ENCODE peak calls at places on chromosome 4, in seven cellular contexts. One of them, this sample, is unnamed.

GRCh38 chr4:7621252-7621651 is 186.5 kb upstream of the PSAPL1 start:
- DNase-seq in stomach: no peak
- DNase-seq in spleen: no peak
- DNase-seq in ovary: no peak
- DNase-seq in A549: no peak
- DNase-seq in right lobe of liver: no peak
- DNase-seq in prostate gland: no peak
- DNase-seq in this sample: no peak

GRCh38 chr4:52076731-52077130 is 25.6 kb downstream of the SPATA18 start:
- DNase-seq in right lobe of liver: no peak
- DNase-seq in stomach: no peak
- DNase-seq in A549: no peak
- DNase-seq in spleen: peak; percentile 65
- DNase-seq in prostate gland: no peak
- DNase-seq in ovary: no peak
- DNase-seq in this sample: no peak

GRCh38 chr4:145861331-145862318 is 77.0 kb downstream of the ZNF827 start:
- DNase-seq in A549: no peak
- DNase-seq in right lobe of liver: no peak
- DNase-seq in ovary: no peak
- DNase-seq in spleen: no peak
- DNase-seq in stomach: peak; percentile 34
- DNase-seq in prostate gland: no peak
- DNase-seq in this sample: peak; percentile 74

GRCh38 chr4:125389713-125390112 is 75.0 kb downstream of the FAT4 start:
- DNase-seq in spleen: no peak
- DNase-seq in A549: no peak
- DNase-seq in prostate gland: no peak
- DNase-seq in right lobe of liver: no peak
- DNase-seq in stomach: no peak
- DNase-seq in ovary: no peak
- DNase-seq in this sample: no peak

GRCh38 chr4:176638992-176639391 is 153.7 kb downstream of the VEGFC start:
- DNase-seq in A549: no peak
- DNase-seq in right lobe of liver: no peak
- DNase-seq in stomach: no peak
- DNase-seq in ovary: no peak
- DNase-seq in prostate gland: no peak
- DNase-seq in spleen: no peak
- DNase-seq in this sample: no peak

GRCh38 chr4:138115053-138115452 is 127.1 kb downstream of the SLC7A11 start:
- DNase-seq in right lobe of liver: no peak
- DNase-seq in spleen: no peak
- DNase-seq in ovary: no peak
- DNase-seq in A549: no peak
- DNase-seq in prostate gland: no peak
- DNase-seq in stomach: no peak
- DNase-seq in this sample: no peak

GRCh38 chr4:88591787-88592599 is at the start of gene HERC3:
- DNase-seq in prostate gland: peak; percentile 91
- DNase-seq in A549: peak; percentile 58
- DNase-seq in ovary: peak; percentile 89
- DNase-seq in spleen: peak; percentile 97
- DNase-seq in stomach: peak; percentile 94
- DNase-seq in right lobe of liver: peak; percentile 96
- DNase-seq in this sample: peak; percentile 93

GRCh38 chr4:165542476-165542875 is 163.7 kb downstream of the CPE start:
- DNase-seq in spleen: no peak
- DNase-seq in right lobe of liver: no peak
- DNase-seq in prostate gland: no peak
- DNase-seq in stomach: no peak
- DNase-seq in A549: no peak
- DNase-seq in ovary: no peak
- DNase-seq in this sample: no peak

GRCh38 chr4:68445111-68445510 is 2.2 kb upstream of the TMPRSS11E start:
- DNase-seq in right lobe of liver: no peak
- DNase-seq in A549: no peak
- DNase-seq in stomach: no peak
- DNase-seq in spleen: no peak
- DNase-seq in ovary: no peak
- DNase-seq in prostate gland: no peak
- DNase-seq in this sample: no peak

GRCh38 chr4:15779336-15779735 is 1.2 kb downstream of the CD38 start:
- DNase-seq in stomach: no peak
- DNase-seq in spleen: no peak
- DNase-seq in ovary: peak; percentile 48
- DNase-seq in A549: peak; percentile 49
- DNase-seq in prostate gland: peak; percentile 43
- DNase-seq in right lobe of liver: peak; percentile 74
- DNase-seq in this sample: peak; percentile 29

DNA sequence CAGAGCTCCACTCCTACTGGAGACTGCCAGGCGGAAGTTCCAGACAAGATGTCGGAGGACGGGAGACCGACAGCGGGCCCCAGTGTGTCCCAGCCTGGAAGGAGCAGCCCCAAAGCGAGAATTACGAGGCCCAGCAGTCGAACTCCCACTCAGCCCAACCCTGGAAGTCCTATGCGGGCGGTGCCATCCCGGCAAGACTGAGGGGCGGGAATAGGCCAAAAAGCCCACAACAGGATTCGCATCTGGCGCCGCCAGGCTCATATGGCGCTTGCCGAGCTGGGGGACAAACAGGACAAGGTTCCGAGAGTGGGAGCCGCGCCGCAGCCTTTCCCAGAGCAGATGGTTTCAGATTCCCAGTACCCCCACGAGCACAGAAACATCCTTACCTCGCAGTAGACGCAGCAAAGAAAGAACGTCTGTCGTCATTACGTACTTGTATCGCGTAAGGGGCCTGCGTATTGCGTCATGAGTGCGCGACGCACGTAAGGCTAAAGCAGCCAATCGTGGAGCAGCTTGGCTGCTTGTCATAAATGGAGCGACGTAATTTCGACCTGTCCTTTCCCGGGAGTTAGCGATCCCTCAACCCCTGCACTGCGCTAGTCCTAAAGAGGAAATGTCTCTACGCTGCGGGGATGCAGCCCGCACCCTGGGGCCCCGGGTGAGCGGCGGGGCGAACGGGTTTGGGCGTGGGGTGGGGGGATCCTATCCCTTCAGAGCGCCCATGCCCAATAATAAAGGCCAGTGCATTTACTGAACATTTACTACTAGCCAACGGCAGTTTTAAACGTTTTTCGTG is at the start of the genes LIAS and RPL9:
- DNase-seq in A549: peak; percentile 95
- DNase-seq in ovary: peak; percentile 97
- DNase-seq in stomach: peak; percentile 98
- DNase-seq in right lobe of liver: peak; percentile 96
- DNase-seq in prostate gland: peak; percentile 95
- DNase-seq in spleen: peak; percentile 92
- DNase-seq in this sample: peak; percentile 98
- TF ChIP-seq POLR2A in A549: peak; percentile 78
- TF ChIP-seq POLR2A in ovary: peak; percentile 98
- TF ChIP-seq POLR2A in stomach: no peak
- TF ChIP-seq POLR2A in right lobe of liver: peak; percentile 90
- TF ChIP-seq POLR2A in prostate gland: peak; percentile 89
- TF ChIP-seq POLR2A in spleen: peak; percentile 65
- TF ChIP-seq POLR2A in this sample: peak; percentile 96

DNA sequence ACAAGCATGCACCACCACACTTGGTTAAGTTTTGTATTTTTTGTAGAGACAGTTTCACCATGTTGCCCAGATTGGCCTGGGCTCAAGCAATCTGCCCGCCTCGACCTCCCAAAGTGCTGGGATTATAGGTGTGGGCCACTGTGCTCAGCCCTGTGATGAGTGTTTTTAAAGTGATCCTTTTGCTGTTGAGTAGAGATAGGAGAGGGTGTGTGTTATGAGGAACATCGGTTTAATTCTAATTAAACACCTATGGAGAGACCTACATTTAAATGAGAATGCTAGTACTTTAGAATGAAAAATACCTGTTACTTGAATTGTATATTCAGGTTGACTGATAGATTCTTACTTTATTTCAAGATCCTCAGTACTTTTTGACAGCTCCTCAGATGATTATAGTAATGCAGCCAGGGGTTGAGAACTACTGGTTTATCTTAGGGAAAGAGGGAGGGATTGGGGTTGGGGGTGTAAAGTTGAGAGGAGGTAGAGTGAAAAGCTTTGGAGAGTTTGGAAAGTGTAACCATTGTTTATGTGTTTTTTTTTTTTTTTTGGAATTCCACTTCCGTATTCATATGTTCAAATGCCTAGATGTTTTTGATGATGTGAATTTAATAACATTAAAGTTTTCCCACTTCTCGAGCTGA is 36.8 kb upstream of the DCK start:
- DNase-seq in stomach: no peak
- DNase-seq in spleen: no peak
- DNase-seq in ovary: no peak
- DNase-seq in A549: no peak
- DNase-seq in prostate gland: no peak
- DNase-seq in right lobe of liver: no peak
- DNase-seq in this sample: no peak
- TF ChIP-seq CTCF in stomach: no peak
- TF ChIP-seq CTCF in spleen: no peak
- TF ChIP-seq CTCF in ovary: no peak
- TF ChIP-seq CTCF in A549: no peak
- TF ChIP-seq CTCF in prostate gland: no peak
- TF ChIP-seq CTCF in right lobe of liver: no peak
- TF ChIP-seq CTCF in this sample: no peak

GRCh38 chr4:76585897-76586360 is 150.9 kb downstream of the SHROOM3 start:
- DNase-seq in spleen: peak; percentile 81
- DNase-seq in right lobe of liver: peak; percentile 80
- DNase-seq in A549: peak; percentile 71
- DNase-seq in stomach: peak; percentile 95
- DNase-seq in ovary: peak; percentile 32
- DNase-seq in prostate gland: peak; percentile 95
- DNase-seq in this sample: peak; percentile 96
- TF ChIP-seq POLR2A in spleen: no peak
- TF ChIP-seq POLR2A in right lobe of liver: peak; percentile 63
- TF ChIP-seq POLR2A in A549: no peak
- TF ChIP-seq POLR2A in stomach: no peak
- TF ChIP-seq POLR2A in ovary: no peak
- TF ChIP-seq POLR2A in prostate gland: peak; percentile 77
- TF ChIP-seq POLR2A in this sample: peak; percentile 92

GRCh38 chr4:111811661-111812060 is 333.6 kb upstream of the FAM241A start:
- DNase-seq in spleen: no peak
- DNase-seq in right lobe of liver: no peak
- DNase-seq in stomach: no peak
- DNase-seq in ovary: no peak
- DNase-seq in A549: no peak
- DNase-seq in prostate gland: no peak
- DNase-seq in this sample: no peak

GRCh38 chr4:111807556-111807955 is 337.7 kb upstream of the FAM241A start:
- DNase-seq in A549: no peak
- DNase-seq in right lobe of liver: no peak
- DNase-seq in prostate gland: no peak
- DNase-seq in ovary: no peak
- DNase-seq in spleen: no peak
- DNase-seq in stomach: no peak
- DNase-seq in this sample: no peak

GRCh38 chr4:111808174-111808573 is 337.1 kb upstream of the FAM241A start:
- DNase-seq in spleen: no peak
- DNase-seq in A549: no peak
- DNase-seq in prostate gland: no peak
- DNase-seq in stomach: no peak
- DNase-seq in ovary: no peak
- DNase-seq in right lobe of liver: no peak
- DNase-seq in this sample: no peak

GRCh38 chr4:111802191-111802590 is 343.1 kb upstream of the FAM241A start:
- DNase-seq in right lobe of liver: no peak
- DNase-seq in ovary: no peak
- DNase-seq in A549: no peak
- DNase-seq in spleen: no peak
- DNase-seq in prostate gland: no peak
- DNase-seq in stomach: no peak
- DNase-seq in this sample: no peak

DNA sequence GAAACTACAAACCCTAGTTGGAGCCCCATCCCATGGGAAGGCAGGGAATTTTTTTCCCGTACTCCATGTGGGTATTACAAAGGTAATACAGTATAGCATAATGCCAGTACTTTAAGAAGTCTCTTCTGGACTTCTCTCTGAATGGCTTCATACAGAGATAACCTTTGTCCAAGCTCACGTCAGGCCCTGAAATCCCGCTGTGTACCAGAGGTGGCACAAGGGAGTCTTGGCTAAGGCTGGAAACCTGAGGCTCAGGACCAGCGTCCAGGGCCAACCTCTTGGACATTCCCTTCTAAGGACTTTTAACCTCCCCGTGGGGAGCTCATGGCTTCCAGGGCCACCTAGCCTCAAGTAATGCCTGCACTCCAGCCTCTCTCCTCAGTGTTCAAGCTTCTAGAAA is 338.9 kb upstream of the FAM241A start:
- DNase-seq in ovary: no peak
- DNase-seq in right lobe of liver: no peak
- DNase-seq in A549: peak; percentile 16
- DNase-seq in spleen: no peak
- DNase-seq in stomach: no peak
- DNase-seq in prostate gland: no peak
- DNase-seq in this sample: peak; percentile 8
- TF ChIP-seq CTCF in ovary: no peak
- TF ChIP-seq CTCF in right lobe of liver: no peak
- TF ChIP-seq CTCF in A549: no peak
- TF ChIP-seq CTCF in spleen: no peak
- TF ChIP-seq CTCF in stomach: no peak
- TF ChIP-seq CTCF in prostate gland: no peak
- TF ChIP-seq CTCF in this sample: no peak

This sample was measured in body of pancreas.